ENCODE peak calls at places on chromosomes 3 and 15, in four cellular contexts. One of them, this sample, is unnamed.
A peak's percentile ranks its signal among the peaks of the same experiment; 100 is the strongest.

GRCh38 chr15:63500265-63501250 is 3.8 kb upstream of the USP3 start:
- DNase-seq in HEK293T: no peak
- DNase-seq in globus pallidus: no peak
- DNase-seq in effector CD4-positive, alpha-beta T cell: no peak
- DNase-seq in this sample: no peak

GRCh38 chr15:80480909-80481308 is 76.7 kb downstream of the ARNT2 start:
- DNase-seq in HEK293T: no peak
- DNase-seq in globus pallidus: no peak
- DNase-seq in effector CD4-positive, alpha-beta T cell: no peak
- DNase-seq in this sample: no peak

GRCh38 chr3:79651536-79652065 is 116.2 kb downstream of the ROBO1 start:
- DNase-seq in HEK293T: peak; percentile 45
- DNase-seq in globus pallidus: no peak
- DNase-seq in effector CD4-positive, alpha-beta T cell: no peak
- DNase-seq in this sample: no peak

GRCh38 chr15:74157868-74158827 is 15.4 kb upstream of the ISLR start:
- DNase-seq in HEK293T: peak; percentile 2
- DNase-seq in globus pallidus: no peak
- DNase-seq in effector CD4-positive, alpha-beta T cell: no peak
- DNase-seq in this sample: no peak

GRCh38 chr15:95669146-95669922 is 661.2 kb upstream of the NR2F2 start:
- DNase-seq in HEK293T: peak; percentile 41
- DNase-seq in globus pallidus: no peak
- DNase-seq in effector CD4-positive, alpha-beta T cell: no peak
- DNase-seq in this sample: no peak

GRCh38 chr15:74332011-74332410 is 35.4 kb downstream of the CYP11A1 start:
- DNase-seq in HEK293T: no peak
- DNase-seq in globus pallidus: no peak
- DNase-seq in effector CD4-positive, alpha-beta T cell: no peak
- DNase-seq in this sample: no peak

GRCh38 chr3:52218454-52218853 is 7.0 kb downstream of the TLR9 start:
- DNase-seq in HEK293T: no peak
- DNase-seq in globus pallidus: no peak
- DNase-seq in effector CD4-positive, alpha-beta T cell: no peak
- DNase-seq in this sample: no peak

GRCh38 chr15:101613130-101614000 is 38.8 kb downstream of the TM2D3 start:
- DNase-seq in HEK293T: peak; percentile 72
- DNase-seq in globus pallidus: peak; percentile 24
- DNase-seq in effector CD4-positive, alpha-beta T cell: no peak
- DNase-seq in this sample: peak; percentile 73

GRCh38 chr3:88150771-88151170 is 1.0 kb downstream of the C3orf38 start:
- DNase-seq in HEK293T: no peak
- DNase-seq in globus pallidus: peak; percentile 11
- DNase-seq in effector CD4-positive, alpha-beta T cell: no peak
- DNase-seq in this sample: no peak

GRCh38 chr3:124669470-124669869 is 60.8 kb upstream of the UMPS start:
- DNase-seq in HEK293T: no peak
- DNase-seq in globus pallidus: no peak
- DNase-seq in effector CD4-positive, alpha-beta T cell: no peak
- DNase-seq in this sample: no peak